ENCODE peak calls at places on chromosomes 6 and 20, in six cellular contexts. X is PC-9; C is prostate gland; V is activated T-helper 9 cell treated with anti-CD3 and anti-CD28 coated beads, Interleukin-2, amount 50 U/mL, for 16 hours; Q is central memory CD4-positive, alpha-beta T cell; S is stimulated activated CD4-positive, alpha-beta T cell treated with anti-CD3 and anti-CD28 coated beads, Interleukin-2, amount 100 ng/mL, for 24 hours. O is an unnamed sample.

GRCh38 chr6:15485875-15486274 is 177.0 kb downstream of the DTNBP1 start:
- DNase-seq in V (no peak), X (peak), C (no peak), Q (no peak), S (no peak), O (no peak)

GRCh38 chr6:49890988-49891387 is 24.7 kb upstream of the CRISP1 start:
- DNase-seq in X (no peak), V (no peak), Q (no peak), C (no peak), S (no peak), O (no peak)

GRCh38 chr20:49832632-49833327 is 20.2 kb downstream of the SLC9A8 start:
- DNase-seq in Q (no peak), C (peak), S (no peak), X (peak), V (no peak), O (no peak)

GRCh38 chr20:36974660-36975059 is 23.2 kb upstream of the SAMHD1 start:
- DNase-seq in V (no peak), X (no peak), S (no peak), Q (no peak), C (no peak), O (no peak)

GRCh38 chr6:35203152-35203670 is 10.5 kb upstream of the SCUBE3 start:
- DNase-seq in Q (no peak), V (no peak), S (no peak), C (no peak), X (no peak), O (no peak)

GRCh38 chr6:149028767-149029405 is 282.1 kb downstream of the UST start:
- DNase-seq in C (peak), V (peak), X (peak), S (peak), Q (peak), O (peak)

GRCh38 chr6:110055387-110055735 is 77.2 kb downstream of the GPR6 start:
- DNase-seq in V (no peak), S (no peak), Q (no peak), C (no peak), X (no peak), O (peak)

GRCh38 chr6:113758725-113759576 is 98.2 kb upstream of the MARCKS start:
- DNase-seq in V (no peak), X (peak), S (no peak), Q (no peak), C (no peak), O (no peak)

GRCh38 chr6:33958208-33958862 is 154.5 kb upstream of the MLN start:
- DNase-seq in X (no peak), S (peak), C (no peak), V (no peak), Q (no peak), O (peak)

GRCh38 chr6:246349-246748 is 45.9 kb upstream of the DUSP22 start:
- DNase-seq in C (no peak), Q (no peak), S (no peak), V (no peak), X (no peak), O (no peak)

GRCh38 chr6:13480631-13481501 is 6.5 kb downstream of the GFOD1 start:
- DNase-seq in S (no peak), V (no peak), C (no peak), X (peak), Q (no peak), O (no peak)

GRCh38 chr6:5275497-5275896 is 14.2 kb downstream of the FARS2 start:
- DNase-seq in V (no peak), X (no peak), Q (no peak), C (no peak), S (no peak), O (no peak)

GRCh38 chr6:139605350-139605749 is 230.9 kb upstream of the CITED2 start:
- DNase-seq in Q (no peak), C (no peak), S (no peak), X (peak), V (no peak), O (no peak)

GRCh38 chr20:10611357-10611756 is 62.4 kb downstream of the JAG1 start:
- DNase-seq in Q (no peak), V (no peak), X (no peak), S (peak), C (peak), O (peak)

O was measured in endothelial cell.